ENCODE peak calls at places on chromosomes 11 and 22, in seven cellular contexts. Q, Z, L, T, H, I and E are unnamed samples.

GRCh38 chr11:111532365-111532709 is 8.2 kb upstream of the LAYN start:
- DNase-seq in L (no peak), Z (no peak), Q (no peak), I (no peak), H (no peak), T (no peak), E (no peak)

GRCh38 chr11:11988099-11988651 is 20.3 kb downstream of the DKK3 start:
- DNase-seq in Q (peak), T (peak), L (peak), I (no peak), Z (no peak), H (no peak), E (no peak)

GRCh38 chr11:126989942-126990715 is 10.4 kb downstream of the KIRREL3 start:
- DNase-seq in L (peak), Z (no peak), Q (peak), I (peak), T (peak), H (peak), E (peak)

GRCh38 chr11:19711911-19712280 is 741 bp upstream of the NAV2 start:
- DNase-seq in H (no peak), I (no peak), Z (no peak), Q (no peak), L (no peak), T (no peak), E (peak)

GRCh38 chr11:68990995-68991780 is 10.4 kb upstream of the MRGPRD start:
- DNase-seq in I (no peak), L (no peak), H (no peak), Q (no peak), T (no peak), Z (no peak), E (no peak)

GRCh38 chr11:30488304-30488998 is 97.7 kb downstream of the MPPED2 start:
- DNase-seq in T (peak), H (peak), Q (peak), Z (no peak), L (peak), I (no peak), E (no peak)

GRCh38 chr11:35391922-35392813 is 27.2 kb downstream of the SLC1A2 start:
- DNase-seq in H (peak), T (peak), L (peak), Q (peak), I (peak), Z (no peak), E (peak)

GRCh38 chr11:76838422-76839068 is 22.2 kb upstream of the ACER3 start:
- DNase-seq in I (peak), H (no peak), Q (no peak), T (peak), Z (no peak), L (no peak), E (no peak)

GRCh38 chr11:61309739-61310138 is 14.6 kb upstream of the VWCE start:
- DNase-seq in Z (no peak), T (no peak), L (no peak), I (no peak), Q (no peak), H (no peak), E (no peak)

GRCh38 chr11:95229199-95230053 is 1.6 kb downstream of the SESN3 start:
- DNase-seq in L (peak), Z (no peak), I (no peak), T (peak), H (no peak), Q (peak), E (no peak)

GRCh38 chr11:17129003-17129402 is 51.5 kb upstream of the RPS13 start:
- DNase-seq in Z (no peak), T (peak), L (peak), H (no peak), Q (peak), I (no peak), E (no peak)

GRCh38 chr22:27331526-27332281 is 469.9 kb downstream of the MN1 start:
- DNase-seq in I (no peak), Z (no peak), Q (peak), T (peak), H (peak), L (peak), E (no peak)

GRCh38 chr11:64303109-64304031 is 2.0 kb upstream of the ESRRA start:
- DNase-seq in I (no peak), L (no peak), H (no peak), T (no peak), Z (no peak), Q (no peak), E (no peak)

GRCh38 chr22:24305260-24305692 is 34.6 kb downstream of the SPECC1L start:
- DNase-seq in H (no peak), T (peak), Z (no peak), Q (peak), I (no peak), L (peak), E (no peak)

GRCh38 chr11:17978553-17979287 is 34.1 kb downstream of the SERGEF start:
- DNase-seq in Z (no peak), H (peak), I (no peak), L (peak), T (peak), Q (peak), E (peak)

GRCh38 chr11:78851883-78852586 is 277.4 kb upstream of the NARS2 start:
- DNase-seq in H (no peak), I (no peak), L (no peak), Q (no peak), Z (no peak), T (no peak), E (no peak)

GRCh38 chr11:118521892-118522311 is 5.4 kb upstream of the TTC36 start:
- DNase-seq in I (no peak), H (no peak), Q (no peak), L (no peak), T (no peak), Z (no peak), E (peak)

GRCh38 chr11:125946712-125947418 is 1.0 kb downstream of the VSIG10L2 start:
- DNase-seq in I (no peak), L (no peak), T (no peak), H (no peak), Q (no peak), Z (no peak), E (no peak)

GRCh38 chr11:126332221-126332711 is 23.2 kb upstream of the ST3GAL4 start:
- DNase-seq in T (peak), H (peak), Q (peak), Z (peak), I (no peak), L (peak), E (no peak)

GRCh38 chr11:10629431-10630002 is 61.1 kb upstream of the LYVE1 start:
- DNase-seq in Q (no peak), Z (no peak), L (no peak), T (no peak), H (no peak), I (no peak), E (no peak)

GRCh38 chr11:74506823-74507222 is 13.3 kb upstream of the LIPT2 start:
- DNase-seq in Z (no peak), T (peak), Q (no peak), L (no peak), H (no peak), I (no peak), E (no peak)

GRCh38 chr11:129277216-129277838 is 85.2 kb upstream of the ARHGAP32 start:
- DNase-seq in Z (no peak), I (no peak), Q (peak), L (peak), H (no peak), T (no peak), E (no peak)

GRCh38 chr22:34688825-34689224 is 377.1 kb upstream of the ISX start:
- DNase-seq in Q (no peak), L (no peak), Z (no peak), T (no peak), I (no peak), H (no peak), E (no peak)
- TF ChIP-seq CTCF in Q (no peak), L (no peak), Z (no peak), T (no peak), I (no peak), H (no peak), E (no peak)

DNA sequence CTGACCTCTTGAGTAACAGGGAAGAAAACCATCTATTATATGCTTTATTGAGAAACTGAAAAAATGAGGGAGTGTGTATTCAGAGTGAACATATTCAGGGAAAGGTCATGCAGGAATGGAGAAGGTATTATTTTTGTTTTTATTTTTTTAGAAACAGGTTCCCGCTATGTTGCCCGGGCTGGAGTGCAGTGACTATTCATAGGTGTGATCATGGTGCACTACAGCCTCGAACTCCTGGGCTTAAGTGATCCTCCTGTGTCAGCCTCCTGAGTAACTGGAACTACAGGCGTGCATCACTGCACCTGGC is 8.7 kb upstream of the RCE1 start:
- DNase-seq in Z (no peak), H (no peak), Q (no peak), I (no peak), L (no peak), T (no peak), E (no peak)
- TF ChIP-seq CTCF in Z (no peak), H (no peak), Q (no peak), I (no peak), L (no peak), T (no peak), E (no peak)

GRCh38 chr22:40190501-40190900 is 12.8 kb downstream of the TNRC6B start:
- DNase-seq in I (no peak), L (no peak), T (no peak), H (peak), Z (no peak), Q (no peak), E (no peak)

GRCh38 chr22:40194656-40195055 is 16.9 kb downstream of the TNRC6B start:
- DNase-seq in T (no peak), I (no peak), Z (no peak), H (no peak), L (no peak), Q (no peak), E (no peak)

GRCh38 chr22:40189979-40190378 is 12.3 kb downstream of the TNRC6B start:
- DNase-seq in T (peak), Z (no peak), Q (peak), I (no peak), L (no peak), H (no peak), E (no peak)

GRCh38 chr22:40196628-40197027 is 18.9 kb downstream of the TNRC6B start:
- DNase-seq in I (no peak), H (no peak), L (peak), Q (peak), T (peak), Z (peak), E (peak)

GRCh38 chr22:40193429-40194421 is 16.0 kb downstream of the TNRC6B start:
- DNase-seq in Z (no peak), H (no peak), T (peak), L (peak), Q (peak), I (no peak), E (no peak)
- TF ChIP-seq CTCF in Z (peak), H (peak), T (peak), L (peak), Q (peak), I (no peak), E (peak)

DNA sequence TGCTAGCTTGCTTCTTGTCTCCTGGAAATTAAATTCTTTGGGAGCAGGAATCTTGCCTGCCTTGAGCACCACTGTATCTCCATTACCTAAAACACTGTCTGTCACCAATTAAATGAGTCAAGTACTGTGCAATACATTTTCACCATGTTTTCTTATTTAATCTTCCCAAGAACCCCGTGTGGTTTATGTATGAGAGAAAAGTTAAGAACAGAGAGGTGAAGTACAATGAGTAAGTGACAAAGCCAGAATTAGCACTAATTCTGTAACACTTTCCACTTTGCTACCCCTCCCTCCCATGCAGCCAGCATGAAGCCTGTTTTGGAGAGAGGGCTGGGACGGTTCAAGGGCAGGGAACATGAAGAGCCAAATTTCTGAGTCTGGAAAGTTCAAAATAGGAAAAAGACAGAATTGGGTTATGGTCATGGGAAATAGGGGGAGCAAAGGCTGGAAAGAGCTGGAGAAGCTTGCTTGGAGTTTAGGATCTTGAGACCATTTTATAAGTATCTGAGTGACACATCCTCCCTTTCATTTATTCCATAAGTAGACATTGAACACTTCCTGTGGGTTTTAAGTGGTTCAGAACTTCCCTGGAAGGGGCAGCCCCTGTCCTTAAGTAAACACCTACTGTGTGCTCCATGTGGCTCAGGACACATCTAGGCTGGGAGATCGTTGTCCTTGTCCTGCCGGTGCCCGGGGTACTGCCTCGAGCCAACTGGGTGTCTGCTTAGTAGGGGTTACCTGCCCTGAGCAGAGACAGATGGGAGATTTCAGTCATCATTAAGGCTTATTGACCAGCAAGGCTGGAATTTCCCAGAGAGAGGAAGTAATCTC is 60.6 kb upstream of the CHST1 start:
- DNase-seq in T (no peak), Q (no peak), L (no peak), Z (no peak), H (no peak), I (no peak), E (no peak)
- TF ChIP-seq CTCF in T (no peak), Q (no peak), L (no peak), Z (no peak), H (no peak), I (no peak), E (no peak)